ENCODE peak calls at places on chromosomes 16 and 17, in four cellular contexts. C is thoracic aorta, R is endothelial cell, S is IMR-90. M is an unnamed sample.

GRCh38 chr17:42408076-42408475 is 15.0 kb downstream of the CAVIN1 start:
- DNase-seq in C (no peak), R (peak), S (no peak), M (no peak)

GRCh38 chr17:81867123-81867951 is 3.8 kb downstream of the ARHGDIA start:
- DNase-seq in C (no peak), R (no peak), S (peak), M (no peak)

GRCh38 chr16:14111713-14112538 is 40.8 kb downstream of the MRTFB start:
- DNase-seq in C (no peak), S (no peak), R (no peak), M (no peak)

GRCh38 chr17:38341035-38341721 is 2.6 kb downstream of the GPR179 start:
- DNase-seq in S (no peak), C (no peak), R (no peak), M (no peak)

GRCh38 chr17:75267403-75268232 is 3.4 kb downstream of the MIF4GD start:
- DNase-seq in C (no peak), R (peak), S (no peak), M (no peak)

GRCh38 chr17:19659366-19660177 is 11.0 kb downstream of the ALDH3A2 start:
- DNase-seq in C (no peak), S (no peak), R (no peak), M (no peak)

GRCh38 chr17:45197555-45198334 is 23.9 kb upstream of the FMNL1 start:
- DNase-seq in R (peak), C (peak), S (peak), M (peak)

GRCh38 chr16:85366031-85366763 is 246.9 kb upstream of the GSE1 start:
- DNase-seq in R (no peak), C (no peak), S (no peak), M (no peak)

GRCh38 chr17:75244133-75244866 is 17.1 kb downstream of the GGA3 start:
- DNase-seq in C (no peak), S (no peak), R (no peak), M (no peak)

GRCh38 chr17:48228720-48229119 is 121.2 kb downstream of the SNX11 start:
- DNase-seq in S (no peak), C (no peak), R (no peak), M (no peak)

GRCh38 chr16:55643161-55643970 is 12.4 kb upstream of the SLC6A2 start:
- DNase-seq in S (peak), C (no peak), R (peak), M (no peak)

GRCh38 chr16:17520567-17520966 is 49.8 kb upstream of the XYLT1 start:
- DNase-seq in S (peak), C (no peak), R (no peak), M (no peak)

GRCh38 chr16:28067604-28068382 is 4.3 kb upstream of the GSG1L start:
- DNase-seq in C (no peak), S (peak), R (no peak), M (no peak)

GRCh38 chr17:80362428-80363119 is 52.4 kb upstream of the ENDOV start:
- DNase-seq in C (no peak), R (no peak), S (peak), M (no peak)

GRCh38 chr17:7712111-7712771 is 5.3 kb upstream of the DNAH2 start:
- DNase-seq in C (no peak), R (no peak), S (no peak), M (no peak)

GRCh38 chr16:82432261-82432660 is 194.5 kb upstream of the CDH13 start:
- DNase-seq in C (no peak), R (no peak), S (no peak), M (no peak)

GRCh38 chr17:39636927-39637736 is at the start of gene STARD3:
- DNase-seq in C (peak), S (peak), R (peak), M (peak)

GRCh38 chr16:1430759-1431496 is at the start of gene PERCC1:
- DNase-seq in S (no peak), R (no peak), C (no peak), M (no peak)

GRCh38 chr17:80927791-80928216 is 63.8 kb upstream of the CHMP6 start:
- DNase-seq in S (peak), R (peak), C (no peak), M (no peak)

GRCh38 chr17:10109146-10109545 is 89.3 kb downstream of the GAS7 start:
- DNase-seq in C (no peak), S (no peak), R (no peak), M (no peak)

GRCh38 chr17:57570740-57571344 is 174.3 kb downstream of the CCDC182 start:
- DNase-seq in C (no peak), R (no peak), S (no peak), M (no peak)

GRCh38 chr17:62704381-62704971 is 77.0 kb downstream of the MRC2 start:
- DNase-seq in S (peak), C (no peak), R (peak), M (no peak)

GRCh38 chr16:9316615-9317014 is 225.2 kb downstream of the HAPSTR1 start:
- DNase-seq in S (no peak), R (no peak), C (no peak), M (no peak)
- TF ChIP-seq CTCF in S (no peak), R (no peak), C (no peak), M (no peak)

DNA sequence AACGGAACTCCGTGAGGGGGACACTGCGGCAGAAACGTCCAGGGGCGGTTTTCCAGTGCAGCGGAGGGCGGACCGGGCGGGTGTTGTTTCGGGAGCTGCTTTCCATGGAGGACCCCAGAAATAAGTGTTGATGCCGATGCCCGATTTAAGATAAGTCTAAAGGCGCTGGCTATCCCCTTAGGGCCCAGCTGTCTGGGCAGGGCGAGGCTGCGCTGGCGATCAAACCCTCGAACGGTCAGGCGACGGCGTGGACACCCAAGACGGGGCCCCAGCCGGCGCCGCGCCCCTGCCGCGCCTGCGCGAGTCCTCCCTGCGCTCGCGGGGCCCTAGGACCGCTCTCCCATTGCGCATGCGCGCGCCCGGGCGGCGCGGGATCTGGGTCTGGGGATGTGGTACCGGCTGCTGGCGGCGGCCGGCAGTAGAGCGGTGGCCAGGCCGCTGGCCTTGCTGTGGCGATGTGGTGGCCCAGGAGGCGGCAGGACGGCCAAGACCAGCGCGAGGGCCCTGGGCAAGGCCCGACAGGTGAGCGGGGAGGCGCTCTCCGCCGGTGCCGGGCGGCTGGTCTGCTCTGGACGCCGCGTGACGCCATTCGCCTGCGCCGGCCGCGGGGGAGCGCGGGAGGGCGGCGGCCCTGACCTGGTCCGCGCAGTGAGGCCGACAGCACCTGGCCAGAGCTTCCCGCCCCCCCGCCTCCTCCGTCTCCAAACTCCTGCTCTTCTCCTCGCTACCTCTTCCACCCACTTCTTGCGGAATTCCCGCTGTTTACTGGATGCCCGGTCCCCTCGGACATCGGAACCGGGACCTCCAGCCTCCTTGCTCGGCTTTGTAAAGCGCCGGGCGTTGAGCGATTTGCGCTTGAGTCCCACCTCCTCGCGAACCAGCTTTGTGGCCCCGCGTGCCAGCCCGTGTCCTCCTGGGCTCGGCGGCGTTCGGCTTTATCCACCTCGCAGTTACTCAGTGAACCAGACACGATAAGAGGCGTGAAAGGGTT is 24.0 kb downstream of the DEF8 start:
- DNase-seq in S (peak), C (peak), R (peak), M (peak)
- TF ChIP-seq CTCF in S (no peak), C (peak), R (no peak), M (no peak)

GRCh38 chr16:23013484-23013883 is 135.8 kb downstream of the USP31 start:
- DNase-seq in R (peak), C (no peak), S (peak), M (no peak)
- TF ChIP-seq CTCF in R (no peak), C (no peak), S (no peak), M (no peak)

DNA sequence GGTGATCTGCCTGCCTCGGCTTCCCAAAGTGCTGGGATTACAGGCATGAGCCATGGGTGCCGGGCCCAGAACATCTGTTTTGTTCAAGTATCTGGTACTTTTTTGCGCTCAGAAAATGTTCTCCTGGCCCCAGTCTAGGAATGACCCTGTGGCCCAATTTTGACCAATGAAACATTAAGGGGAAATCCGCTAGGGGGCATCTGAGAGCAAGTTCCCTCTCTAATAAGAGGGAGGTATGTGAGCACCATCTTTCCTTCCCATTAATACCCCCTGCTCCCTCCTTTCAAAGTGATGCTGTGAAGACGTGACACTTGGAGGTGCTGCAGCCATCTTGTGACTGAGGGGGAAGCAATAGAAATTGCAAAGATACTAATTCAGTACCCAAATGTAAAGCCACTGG is 16.5 kb upstream of the CLEC3A start:
- DNase-seq in S (no peak), C (no peak), R (peak), M (no peak)
- TF ChIP-seq CTCF in S (peak), C (no peak), R (peak), M (no peak)

DNA sequence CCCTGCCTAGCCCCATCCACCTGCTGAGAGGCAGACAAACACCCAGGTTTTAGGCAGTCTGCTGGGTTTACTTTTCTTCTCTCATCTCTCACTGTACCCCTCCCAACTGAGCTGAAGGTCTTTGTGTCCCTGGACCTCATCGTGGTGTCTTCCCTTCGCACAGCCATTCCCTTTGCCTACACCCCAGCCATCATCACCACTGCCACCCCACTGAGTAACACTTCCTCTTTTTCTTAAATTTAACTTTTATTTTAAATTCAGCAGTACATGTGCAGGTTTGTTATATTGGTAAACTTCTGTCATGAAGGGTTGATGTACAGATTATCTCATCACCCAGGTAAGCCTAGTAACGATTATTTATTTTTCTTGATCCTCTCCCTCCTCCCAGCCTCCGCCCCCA is 188.3 kb upstream of the MON1B start:
- DNase-seq in R (no peak), S (no peak), C (no peak), M (no peak)
- TF ChIP-seq CTCF in R (no peak), S (no peak), C (no peak), M (no peak)

GRCh38 chr16:70750893-70751467 is 50.0 kb downstream of the VAC14 start:
- DNase-seq in C (peak), S (peak), R (peak), M (peak)
- TF ChIP-seq CTCF in C (no peak), S (peak), R (no peak), M (no peak)

GRCh38 chr17:68432086-68432864 is 25.0 kb downstream of the WIPI1 start:
- DNase-seq in C (no peak), R (no peak), S (no peak), M (no peak)

GRCh38 chr17:68429881-68430280 is 27.4 kb downstream of the WIPI1 start:
- DNase-seq in R (no peak), S (no peak), C (no peak), M (no peak)

GRCh38 chr17:68431045-68431608 is 26.2 kb downstream of the WIPI1 start:
- DNase-seq in R (no peak), C (no peak), S (no peak), M (no peak)

GRCh38 chr17:68433211-68433610 is 24.1 kb downstream of the WIPI1 start:
- DNase-seq in S (no peak), R (no peak), C (no peak), M (no peak)

DNA sequence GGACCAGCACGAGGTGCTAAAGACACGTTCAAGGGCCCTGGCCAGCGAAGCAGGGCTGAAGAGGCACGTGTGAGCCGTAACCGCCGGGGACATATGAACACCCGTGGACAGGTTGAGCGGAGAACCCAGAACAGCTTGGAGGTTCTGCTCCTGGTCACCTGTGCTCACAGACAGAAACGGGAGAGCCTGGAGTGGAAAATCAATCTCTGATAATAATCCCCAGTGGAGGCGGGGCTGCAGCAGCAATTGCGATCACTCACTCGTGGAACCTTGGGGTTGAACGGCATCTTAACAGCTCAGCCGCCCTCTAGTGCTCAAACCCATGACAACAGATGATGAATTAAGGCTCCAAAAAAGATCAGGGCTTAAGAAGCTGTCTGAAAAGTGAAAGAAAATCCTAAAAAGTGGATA is 25.6 kb downstream of the WIPI1 start:
- DNase-seq in S (peak), C (no peak), R (peak), M (no peak)
- TF ChIP-seq CTCF in S (peak), C (no peak), R (no peak), M (no peak)